ENCODE peak calls at places on chromosomes 7 and 10, in four cellular contexts. F is Panc1, U is lower leg skin, D is GM13976. A is an unnamed sample.

GRCh38 chr7:139648941-139649425 is 125.5 kb downstream of the CLEC2L start:
- DNase-seq in F (no peak), U (no peak), D (peak; percentile 84), A (peak; percentile 73)

GRCh38 chr7:105975770-105976428 is 12.8 kb downstream of the CDHR3 start:
- DNase-seq in F (no peak), U (peak; percentile 29), D (no peak), A (no peak)

GRCh38 chr10:132793213-132793612 is 7.3 kb upstream of the NKX6-2 start:
- DNase-seq in F (no peak), U (no peak), D (no peak), A (no peak)

GRCh38 chr10:52729259-52730104 is 43.1 kb downstream of the MBL2 start:
- DNase-seq in F (peak; percentile 38), U (no peak), D (peak; percentile 47), A (peak; percentile 47)

GRCh38 chr7:47180268-47180826 is 401.6 kb downstream of the TNS3 start:
- DNase-seq in F (peak; percentile 36), U (no peak), D (peak; percentile 46), A (peak; percentile 44)

GRCh38 chr7:23470290-23471089 is at the start of gene IGF2BP3:
- DNase-seq in F (peak; percentile 97), U (no peak), D (peak; percentile 77), A (peak; percentile 80)

GRCh38 chr10:28954211-28954610 is 276.9 kb downstream of the BAMBI start:
- DNase-seq in F (no peak), U (no peak), D (no peak), A (no peak)

GRCh38 chr7:141674201-141674671 is 27.7 kb downstream of the DENND11 start:
- DNase-seq in F (no peak), U (no peak), D (no peak), A (no peak)

GRCh38 chr7:16982640-16983103 is 100.9 kb upstream of the AGR3 start:
- DNase-seq in F (no peak), U (no peak), D (no peak), A (no peak)

GRCh38 chr7:142513221-142513955 is 235.9 kb upstream of the PRSS1 start:
- DNase-seq in F (no peak), U (no peak), D (no peak), A (no peak)

GRCh38 chr7:157683251-157684156 is 346.7 kb downstream of the DNAJB6 start:
- DNase-seq in F (no peak), U (peak; percentile 65), D (no peak), A (no peak)

GRCh38 chr10:75452997-75453396 is 21.6 kb downstream of the LRMDA start:
- DNase-seq in F (no peak), U (no peak), D (no peak), A (no peak)

GRCh38 chr10:75451927-75452326 is 20.5 kb downstream of the LRMDA start:
- DNase-seq in F (no peak), U (peak; percentile 52), D (no peak), A (no peak)

GRCh38 chr10:75450654-75451419 is 19.4 kb downstream of the LRMDA start:
- DNase-seq in F (no peak), U (peak; percentile 17), D (no peak), A (no peak)

GRCh38 chr10:75460059-75460458 is 28.6 kb downstream of the LRMDA start:
- DNase-seq in F (no peak), U (no peak), D (no peak), A (no peak)

GRCh38 chr10:75456122-75456521 is 24.7 kb downstream of the LRMDA start:
- DNase-seq in F (no peak), U (peak; percentile 8), D (no peak), A (no peak)
- TF ChIP-seq CTCF in F (no peak), U (no peak), D (no peak), A (no peak)

GRCh38 chr7:151862606-151863381 is 14.1 kb downstream of the PRKAG2 start:
- DNase-seq in F (no peak), U (no peak), D (no peak), A (no peak)

GRCh38 chr7:151864081-151864480 is 12.8 kb downstream of the PRKAG2 start:
- DNase-seq in F (no peak), U (no peak), D (no peak), A (no peak)

GRCh38 chr7:151865070-151865670 is 11.7 kb downstream of the PRKAG2 start:
- DNase-seq in F (no peak), U (no peak), D (no peak), A (no peak)

GRCh38 chr7:151864561-151864960 is 12.4 kb downstream of the PRKAG2 start:
- DNase-seq in F (no peak), U (no peak), D (no peak), A (no peak)

DNA sequence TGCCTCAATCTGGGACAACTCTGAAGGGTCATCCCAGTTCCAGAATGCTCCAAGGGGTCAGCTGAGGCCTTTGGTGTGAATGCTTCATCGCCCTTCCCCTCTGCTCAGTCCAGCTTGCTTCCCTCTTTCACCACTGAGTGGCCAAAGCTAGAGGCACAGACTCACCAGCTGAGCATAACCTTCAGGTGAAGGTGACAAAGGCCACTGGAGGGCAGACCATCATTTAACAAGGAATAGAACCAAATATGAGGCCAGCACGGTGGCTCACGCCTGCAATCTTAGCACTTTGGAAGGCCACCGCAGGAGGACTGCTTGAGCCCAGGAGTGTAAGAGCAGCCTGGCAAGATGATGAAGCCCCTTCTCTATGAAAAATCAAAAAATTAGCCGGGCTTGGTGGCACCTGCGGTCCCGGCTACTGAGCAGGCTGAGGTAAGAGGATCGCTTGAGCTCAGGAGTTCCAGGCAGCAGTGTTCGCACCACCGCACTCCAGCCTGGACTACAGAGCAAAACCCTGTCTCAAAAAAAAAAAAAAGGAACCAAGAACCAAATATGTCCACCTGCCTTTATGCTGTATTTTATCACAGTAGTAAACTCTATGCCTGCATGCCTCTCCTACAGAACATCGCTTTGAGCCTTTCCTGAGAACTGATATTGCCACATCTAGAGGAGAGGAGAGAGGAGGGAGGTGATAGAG is 13.4 kb downstream of the PRKAG2 start:
- DNase-seq in F (no peak), U (no peak), D (no peak), A (no peak)
- TF ChIP-seq CTCF in F (no peak), U (no peak), D (peak; percentile 23), A (peak; percentile 12)

GRCh38 chr7:39184387-39184786 is 206.7 kb downstream of the POU6F2 start:
- DNase-seq in F (no peak), U (no peak), D (no peak), A (no peak)
- TF ChIP-seq CTCF in F (no peak), U (no peak), D (no peak), A (no peak)

GRCh38 chr7:128217972-128218652 is 23.0 kb upstream of the LEP start:
- DNase-seq in F (no peak), U (peak; percentile 52), D (no peak), A (no peak)
- TF ChIP-seq CTCF in F (peak; percentile 41), U (no peak), D (no peak), A (no peak)

DNA sequence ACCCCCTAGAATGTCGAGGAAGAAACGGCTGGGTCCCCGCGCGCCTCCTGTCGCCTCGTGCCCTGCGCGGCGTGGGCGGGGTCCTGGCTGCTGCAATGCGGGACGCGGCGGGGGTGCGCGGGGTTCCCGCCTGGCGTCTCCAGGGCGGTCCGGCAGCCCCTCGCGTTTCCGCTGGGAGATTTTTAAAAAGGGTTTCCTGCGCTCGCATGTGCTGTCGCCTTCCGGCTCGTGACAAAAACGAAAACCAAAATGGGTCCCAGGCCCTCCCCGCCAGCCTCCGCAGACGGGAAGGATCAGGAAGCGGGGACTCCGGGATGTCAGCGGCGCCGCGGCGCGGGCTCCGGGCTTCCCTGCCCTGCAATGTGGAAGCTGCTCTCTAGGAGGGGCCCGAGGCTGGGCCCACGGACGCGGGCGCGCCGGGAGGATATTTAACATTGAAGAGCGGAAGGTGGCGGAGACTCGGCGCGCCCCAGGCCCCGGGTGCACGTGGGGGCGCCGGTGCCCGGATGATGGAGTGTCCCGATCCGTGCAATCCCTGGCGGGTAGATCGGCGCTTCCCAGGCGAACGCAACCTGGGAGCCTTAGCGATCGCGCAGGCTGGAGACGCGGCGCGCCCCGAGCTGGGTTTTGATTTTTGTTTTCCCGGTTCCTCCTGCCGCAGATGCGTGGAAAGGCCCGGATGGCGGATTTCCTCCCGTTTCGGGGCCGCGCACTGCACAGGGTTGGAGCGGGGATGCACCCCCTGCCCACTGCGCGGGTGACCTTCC is 1.0 kb downstream of the PFKP start:
- DNase-seq in F (no peak), U (peak; percentile 92), D (peak; percentile 80), A (peak; percentile 84)
- TF ChIP-seq CTCF in F (no peak), U (no peak), D (no peak), A (peak; percentile 15)

GRCh38 chr7:40507166-40507565 is 372.4 kb downstream of the SUGCT start:
- DNase-seq in F (no peak), U (no peak), D (peak; percentile 16), A (peak; percentile 11)
- TF ChIP-seq CTCF in F (peak; percentile 38), U (no peak), D (peak; percentile 18), A (peak; percentile 52)

DNA sequence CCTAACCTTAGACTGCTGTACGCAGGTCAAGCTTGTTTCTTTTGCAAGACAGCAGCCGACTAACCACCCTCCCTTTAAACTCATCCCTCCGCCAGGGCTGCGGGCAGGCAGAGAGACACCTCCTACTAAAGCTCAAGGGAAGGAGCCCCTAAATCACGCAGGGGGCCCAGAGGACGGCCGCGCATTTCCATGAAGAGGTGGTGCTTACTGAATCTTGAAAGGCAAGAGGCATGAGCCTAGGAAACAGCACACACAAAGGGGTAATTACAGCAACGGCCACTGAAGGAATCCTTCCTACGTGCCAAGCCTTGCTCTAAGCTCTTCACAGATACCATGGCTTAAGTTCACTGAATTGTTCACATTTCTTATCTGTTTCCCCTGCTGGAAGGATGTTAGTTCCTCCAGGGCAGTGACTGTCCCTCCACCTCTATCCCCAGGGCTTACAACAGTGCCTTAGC is 90.1 kb downstream of the PROSER2 start:
- DNase-seq in F (no peak), U (peak; percentile 43), D (no peak), A (no peak)
- TF ChIP-seq CTCF in F (no peak), U (no peak), D (no peak), A (no peak)